ENCODE peak calls at places on chromosome 4, in four cellular contexts. One of them, this sample, is unnamed.

GRCh38 chr4:37246891-37247290 is 2.3 kb downstream of the NWD2 start:
- DNase-seq in mammary epithelial cell: no peak
- DNase-seq in CD8-positive, alpha-beta T cell: no peak
- DNase-seq in Peyer's patch: no peak
- DNase-seq in this sample: no peak

GRCh38 chr4:6781113-6781512 is 1.4 kb upstream of the KIAA0232 start:
- DNase-seq in mammary epithelial cell: no peak
- DNase-seq in CD8-positive, alpha-beta T cell: no peak
- DNase-seq in Peyer's patch: no peak
- DNase-seq in this sample: no peak

GRCh38 chr4:83093060-83093640 is 21.4 kb downstream of the PLAC8 start:
- DNase-seq in mammary epithelial cell: no peak
- DNase-seq in CD8-positive, alpha-beta T cell: no peak
- DNase-seq in Peyer's patch: no peak
- DNase-seq in this sample: no peak

GRCh38 chr4:187541666-187542065 is 453.9 kb upstream of the ZFP42 start:
- DNase-seq in mammary epithelial cell: no peak
- DNase-seq in CD8-positive, alpha-beta T cell: no peak
- DNase-seq in Peyer's patch: no peak
- DNase-seq in this sample: no peak

GRCh38 chr4:172982151-172982590 is 186.4 kb upstream of the GALNT7 start:
- DNase-seq in mammary epithelial cell: peak
- DNase-seq in CD8-positive, alpha-beta T cell: no peak
- DNase-seq in Peyer's patch: no peak
- DNase-seq in this sample: no peak

GRCh38 chr4:92047209-92047877 is 256.4 kb upstream of the GRID2 start:
- DNase-seq in mammary epithelial cell: no peak
- DNase-seq in CD8-positive, alpha-beta T cell: no peak
- DNase-seq in Peyer's patch: no peak
- DNase-seq in this sample: no peak

GRCh38 chr4:1812720-1813119 is 19.6 kb downstream of the FGFR3 start:
- DNase-seq in mammary epithelial cell: no peak
- DNase-seq in CD8-positive, alpha-beta T cell: no peak
- DNase-seq in Peyer's patch: no peak
- DNase-seq in this sample: no peak

GRCh38 chr4:172938870-172939269 is 229.7 kb upstream of the GALNT7 start:
- DNase-seq in mammary epithelial cell: no peak
- DNase-seq in CD8-positive, alpha-beta T cell: no peak
- DNase-seq in Peyer's patch: no peak
- DNase-seq in this sample: no peak

GRCh38 chr4:665751-666435 is 8.2 kb downstream of the ATP5ME start:
- DNase-seq in mammary epithelial cell: no peak
- DNase-seq in CD8-positive, alpha-beta T cell: no peak
- DNase-seq in Peyer's patch: no peak
- DNase-seq in this sample: no peak

GRCh38 chr4:150482581-150482980 is 99.4 kb upstream of the MAB21L2 start:
- DNase-seq in mammary epithelial cell: no peak
- DNase-seq in CD8-positive, alpha-beta T cell: no peak
- DNase-seq in Peyer's patch: no peak
- DNase-seq in this sample: no peak

GRCh38 chr4:125719987-125720386 is 405.2 kb downstream of the FAT4 start:
- DNase-seq in mammary epithelial cell: no peak
- DNase-seq in CD8-positive, alpha-beta T cell: no peak
- DNase-seq in Peyer's patch: no peak
- DNase-seq in this sample: no peak

GRCh38 chr4:151031831-151032605 is 16.9 kb upstream of the LRBA start:
- DNase-seq in mammary epithelial cell: peak
- DNase-seq in CD8-positive, alpha-beta T cell: no peak
- DNase-seq in Peyer's patch: no peak
- DNase-seq in this sample: no peak

GRCh38 chr4:128234836-128235235 is 52.8 kb downstream of the PGRMC2 start:
- DNase-seq in mammary epithelial cell: no peak
- DNase-seq in CD8-positive, alpha-beta T cell: no peak
- DNase-seq in Peyer's patch: no peak
- DNase-seq in this sample: no peak

GRCh38 chr4:128228021-128228571 is 59.5 kb downstream of the PGRMC2 start:
- DNase-seq in mammary epithelial cell: no peak
- DNase-seq in CD8-positive, alpha-beta T cell: no peak
- DNase-seq in Peyer's patch: no peak
- DNase-seq in this sample: no peak

GRCh38 chr4:128228778-128229457 is 58.7 kb downstream of the PGRMC2 start:
- DNase-seq in mammary epithelial cell: no peak
- DNase-seq in CD8-positive, alpha-beta T cell: no peak
- DNase-seq in Peyer's patch: no peak
- DNase-seq in this sample: no peak

GRCh38 chr4:128229458-128229805 is 58.2 kb downstream of the PGRMC2 start:
- DNase-seq in mammary epithelial cell: peak
- DNase-seq in CD8-positive, alpha-beta T cell: no peak
- DNase-seq in Peyer's patch: no peak
- DNase-seq in this sample: no peak

DNA sequence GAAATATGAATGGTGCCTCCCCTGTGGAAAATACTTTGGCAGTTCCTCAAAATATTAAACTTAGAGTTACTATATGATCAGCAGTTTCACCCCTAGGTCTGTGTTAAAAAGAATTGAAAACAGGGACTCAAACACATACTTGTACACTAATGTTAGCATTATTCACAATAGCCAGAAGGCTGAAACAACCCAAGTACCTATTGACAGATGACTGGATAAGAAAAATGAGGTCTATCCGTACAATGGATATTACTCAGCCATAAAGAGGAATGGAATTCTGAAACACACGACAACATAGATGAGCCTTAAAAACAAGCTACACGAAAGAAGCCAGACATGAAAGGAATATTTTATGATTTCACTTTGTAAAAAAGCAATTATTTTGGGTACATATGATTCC is 54.9 kb downstream of the PGRMC2 start:
- DNase-seq in mammary epithelial cell: no peak
- DNase-seq in CD8-positive, alpha-beta T cell: no peak
- DNase-seq in Peyer's patch: no peak
- DNase-seq in this sample: no peak
- H3K27ac ChIP-seq in mammary epithelial cell: no peak
- H3K27ac ChIP-seq in CD8-positive, alpha-beta T cell: no peak
- H3K27ac ChIP-seq in Peyer's patch: no peak
- H3K27ac ChIP-seq in this sample: no peak

GRCh38 chr4:138612428-138612827 is 370.3 kb upstream of the SLC7A11 start:
- DNase-seq in mammary epithelial cell: no peak
- DNase-seq in CD8-positive, alpha-beta T cell: no peak
- DNase-seq in Peyer's patch: no peak
- DNase-seq in this sample: no peak

GRCh38 chr4:138611721-138612120 is 369.6 kb upstream of the SLC7A11 start:
- DNase-seq in mammary epithelial cell: no peak
- DNase-seq in CD8-positive, alpha-beta T cell: no peak
- DNase-seq in Peyer's patch: no peak
- DNase-seq in this sample: no peak

GRCh38 chr4:138616775-138617174 is 374.6 kb upstream of the SLC7A11 start:
- DNase-seq in mammary epithelial cell: no peak
- DNase-seq in CD8-positive, alpha-beta T cell: no peak
- DNase-seq in Peyer's patch: no peak
- DNase-seq in this sample: no peak

GRCh38 chr4:138611017-138611416 is 368.9 kb upstream of the SLC7A11 start:
- DNase-seq in mammary epithelial cell: no peak
- DNase-seq in CD8-positive, alpha-beta T cell: no peak
- DNase-seq in Peyer's patch: no peak
- DNase-seq in this sample: no peak

GRCh38 chr4:138614462-138615142 is 372.5 kb upstream of the SLC7A11 start:
- DNase-seq in mammary epithelial cell: no peak
- DNase-seq in CD8-positive, alpha-beta T cell: no peak
- DNase-seq in Peyer's patch: no peak
- DNase-seq in this sample: no peak
- H3K27ac ChIP-seq in mammary epithelial cell: no peak
- H3K27ac ChIP-seq in CD8-positive, alpha-beta T cell: no peak
- H3K27ac ChIP-seq in Peyer's patch: no peak
- H3K27ac ChIP-seq in this sample: no peak

GRCh38 chr4:26787461-26788340 is 72.9 kb upstream of the STIM2 start:
- DNase-seq in mammary epithelial cell: peak
- DNase-seq in CD8-positive, alpha-beta T cell: no peak
- DNase-seq in Peyer's patch: peak
- DNase-seq in this sample: no peak
- H3K27ac ChIP-seq in mammary epithelial cell: peak
- H3K27ac ChIP-seq in CD8-positive, alpha-beta T cell: no peak
- H3K27ac ChIP-seq in Peyer's patch: no peak
- H3K27ac ChIP-seq in this sample: no peak

DNA sequence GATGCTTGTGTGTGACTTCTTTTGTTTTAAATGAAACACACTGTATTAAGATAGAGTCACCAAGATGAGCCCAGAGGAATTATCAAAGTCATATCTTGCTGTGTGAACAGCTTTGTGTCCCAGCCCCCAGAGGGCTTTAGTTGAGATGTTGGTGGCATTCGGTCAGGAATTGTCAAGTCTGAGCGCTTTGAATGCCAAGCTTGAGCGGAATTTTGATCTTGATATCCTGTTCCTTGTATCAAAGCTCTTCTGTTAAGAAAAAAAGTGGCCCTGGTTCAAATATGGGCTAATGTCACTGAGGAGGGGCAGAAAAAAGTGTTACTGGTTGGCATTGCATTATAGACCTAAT is 42.3 kb upstream of the PDLIM3 start:
- DNase-seq in mammary epithelial cell: no peak
- DNase-seq in CD8-positive, alpha-beta T cell: no peak
- DNase-seq in Peyer's patch: no peak
- DNase-seq in this sample: no peak
- H3K27ac ChIP-seq in mammary epithelial cell: no peak
- H3K27ac ChIP-seq in CD8-positive, alpha-beta T cell: no peak
- H3K27ac ChIP-seq in Peyer's patch: no peak
- H3K27ac ChIP-seq in this sample: no peak

This sample was measured in substantia nigra.